ENCODE peak calls at places on chromosomes 16 and 17, in five cellular contexts. One of them, this sample, is unnamed.

GRCh38 chr16:228151-228855 is 946 bp downstream of the LUC7L start:
- DNase-seq in stomach: no peak
- DNase-seq in HCT116: no peak
- DNase-seq in SK-N-SH: no peak
- DNase-seq in H1: no peak
- DNase-seq in this sample: no peak

GRCh38 chr17:64741038-64741641 is 79.0 kb upstream of the SMURF2 start:
- DNase-seq in stomach: peak
- DNase-seq in HCT116: no peak
- DNase-seq in SK-N-SH: no peak
- DNase-seq in H1: no peak
- DNase-seq in this sample: no peak

GRCh38 chr17:18368948-18369347 is 5.6 kb upstream of the SHMT1 start:
- DNase-seq in stomach: no peak
- DNase-seq in HCT116: no peak
- DNase-seq in SK-N-SH: no peak
- DNase-seq in H1: no peak
- DNase-seq in this sample: no peak

GRCh38 chr17:13398853-13399252 is 202.9 kb downstream of the HS3ST3A1 start:
- DNase-seq in stomach: no peak
- DNase-seq in HCT116: no peak
- DNase-seq in SK-N-SH: no peak
- DNase-seq in H1: no peak
- DNase-seq in this sample: no peak

GRCh38 chr16:58814348-58814801 is 80.3 kb upstream of the GOT2 start:
- DNase-seq in stomach: peak
- DNase-seq in HCT116: peak
- DNase-seq in SK-N-SH: peak
- DNase-seq in H1: peak
- DNase-seq in this sample: no peak

GRCh38 chr17:40493697-40494096 is 7.7 kb downstream of the TNS4 start:
- DNase-seq in stomach: no peak
- DNase-seq in HCT116: no peak
- DNase-seq in SK-N-SH: peak
- DNase-seq in H1: no peak
- DNase-seq in this sample: no peak

GRCh38 chr17:66625321-66625767 is 209.6 kb upstream of the CACNG5 start:
- DNase-seq in stomach: no peak
- DNase-seq in HCT116: peak
- DNase-seq in SK-N-SH: peak
- DNase-seq in H1: no peak
- DNase-seq in this sample: no peak

GRCh38 chr17:29357821-29358232 is 32.3 kb upstream of the TAOK1 start:
- DNase-seq in stomach: no peak
- DNase-seq in HCT116: no peak
- DNase-seq in SK-N-SH: no peak
- DNase-seq in H1: no peak
- DNase-seq in this sample: no peak

GRCh38 chr16:63702981-63703590 is 1418.8 kb downstream of the CDH11 start:
- DNase-seq in stomach: peak
- DNase-seq in HCT116: no peak
- DNase-seq in SK-N-SH: no peak
- DNase-seq in H1: peak
- DNase-seq in this sample: no peak

GRCh38 chr16:69741519-69741918 is 13.2 kb downstream of the NOB1 start:
- DNase-seq in stomach: no peak
- DNase-seq in HCT116: no peak
- DNase-seq in SK-N-SH: no peak
- DNase-seq in H1: no peak
- DNase-seq in this sample: no peak

GRCh38 chr17:27284811-27285415 is 9.0 kb upstream of the WSB1 start:
- DNase-seq in stomach: no peak
- DNase-seq in HCT116: no peak
- DNase-seq in SK-N-SH: no peak
- DNase-seq in H1: no peak
- DNase-seq in this sample: no peak

GRCh38 chr16:30187971-30188561 is 4.7 kb downstream of the CORO1A start:
- DNase-seq in stomach: no peak
- DNase-seq in HCT116: no peak
- DNase-seq in SK-N-SH: no peak
- DNase-seq in H1: peak
- DNase-seq in this sample: no peak

GRCh38 chr16:54245788-54246453 is 40.7 kb downstream of the IRX3 start:
- DNase-seq in stomach: no peak
- DNase-seq in HCT116: no peak
- DNase-seq in SK-N-SH: no peak
- DNase-seq in H1: no peak
- DNase-seq in this sample: no peak

GRCh38 chr16:11056989-11057645 is 112.8 kb downstream of the CLEC16A start:
- DNase-seq in stomach: no peak
- DNase-seq in HCT116: no peak
- DNase-seq in SK-N-SH: no peak
- DNase-seq in H1: no peak
- DNase-seq in this sample: no peak

GRCh38 chr17:60315650-60316049 is 76.3 kb downstream of the USP32 start:
- DNase-seq in stomach: no peak
- DNase-seq in HCT116: no peak
- DNase-seq in SK-N-SH: no peak
- DNase-seq in H1: no peak
- DNase-seq in this sample: no peak

GRCh38 chr17:60491771-60492170 is 34.3 kb downstream of the APPBP2 start:
- DNase-seq in stomach: no peak
- DNase-seq in HCT116: no peak
- DNase-seq in SK-N-SH: no peak
- DNase-seq in H1: peak
- DNase-seq in this sample: no peak

GRCh38 chr16:2523801-2524231 is 3.6 kb downstream of the AMDHD2 start:
- DNase-seq in stomach: no peak
- DNase-seq in HCT116: no peak
- DNase-seq in SK-N-SH: no peak
- DNase-seq in H1: no peak
- DNase-seq in this sample: no peak

GRCh38 chr16:79844603-79845002 is 244.1 kb upstream of the MAF start:
- DNase-seq in stomach: no peak
- DNase-seq in HCT116: no peak
- DNase-seq in SK-N-SH: no peak
- DNase-seq in H1: no peak
- DNase-seq in this sample: no peak

GRCh38 chr16:53632526-53632925 is 71.1 kb downstream of the RPGRIP1L start:
- DNase-seq in stomach: no peak
- DNase-seq in HCT116: no peak
- DNase-seq in SK-N-SH: no peak
- DNase-seq in H1: no peak
- DNase-seq in this sample: no peak

GRCh38 chr16:26599786-26600107 is 467.0 kb upstream of the C16orf82 start:
- DNase-seq in stomach: no peak
- DNase-seq in HCT116: no peak
- DNase-seq in SK-N-SH: no peak
- DNase-seq in H1: no peak
- DNase-seq in this sample: no peak

GRCh38 chr17:72008236-72008874 is 112.5 kb upstream of the SOX9 start:
- DNase-seq in stomach: no peak
- DNase-seq in HCT116: no peak
- DNase-seq in SK-N-SH: peak
- DNase-seq in H1: no peak
- DNase-seq in this sample: no peak

DNA sequence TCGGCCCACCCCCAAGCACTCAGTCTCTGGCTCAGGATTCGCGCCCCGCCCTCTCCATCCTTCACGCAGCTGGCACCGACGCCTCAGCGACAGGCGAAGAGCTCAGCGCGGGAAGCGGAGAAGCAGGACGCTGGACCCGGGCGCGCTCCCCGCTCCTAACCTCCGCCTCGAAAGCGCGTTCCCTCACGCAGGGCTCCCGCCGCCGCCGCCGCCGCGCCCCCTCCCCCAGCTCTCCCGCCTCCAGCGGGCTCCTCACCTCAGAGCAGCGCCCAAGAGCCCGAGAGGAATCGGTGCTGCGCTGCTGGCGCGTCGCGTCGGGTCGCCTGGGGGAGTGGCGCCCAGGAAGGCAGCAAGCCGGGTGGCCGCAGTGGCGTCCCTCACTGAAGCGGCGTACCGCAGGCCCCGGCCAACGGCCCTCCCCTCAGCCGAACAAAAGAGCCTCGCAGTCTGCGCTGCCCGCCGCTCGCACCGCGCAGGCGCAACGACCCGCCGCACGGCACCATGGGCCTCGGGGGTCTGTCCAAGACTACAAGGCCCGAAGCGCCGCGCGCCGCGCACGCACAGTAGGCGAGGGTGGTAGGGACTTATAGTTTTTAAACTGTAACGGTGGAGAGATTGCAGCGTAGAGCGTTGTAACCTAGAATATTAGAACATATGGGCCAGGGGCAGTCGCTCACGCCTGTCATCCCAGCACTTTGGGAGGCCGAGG is at the start of gene CBX1:
- DNase-seq in stomach: peak
- DNase-seq in HCT116: peak
- DNase-seq in SK-N-SH: peak
- DNase-seq in H1: peak
- DNase-seq in this sample: peak
- TF ChIP-seq POLR2AphosphoS5 in stomach: peak
- TF ChIP-seq POLR2AphosphoS5 in HCT116: peak
- TF ChIP-seq POLR2AphosphoS5 in SK-N-SH: peak
- TF ChIP-seq POLR2AphosphoS5 in H1: peak
- TF ChIP-seq POLR2AphosphoS5 in this sample: peak

DNA sequence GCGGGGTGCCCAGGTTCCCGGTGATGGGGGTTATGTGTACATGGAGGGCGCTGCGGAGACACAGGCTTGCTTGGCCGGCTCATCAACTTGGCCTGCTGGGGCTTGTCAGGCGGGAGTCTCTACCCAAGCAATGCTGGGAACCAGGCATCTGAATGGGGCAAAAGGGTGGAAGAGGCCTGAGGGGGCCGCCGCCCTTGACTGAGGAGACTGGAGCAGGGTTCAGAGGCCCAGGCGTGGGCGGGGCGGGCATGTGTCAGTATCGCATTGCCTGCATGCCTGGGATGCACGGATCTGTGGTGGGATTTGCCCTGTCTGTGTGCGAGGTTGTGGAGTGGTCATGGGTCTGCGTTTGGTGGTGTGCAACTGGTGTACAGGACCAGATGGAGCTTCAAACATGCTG is 21.1 kb downstream of the ARHGAP23 start:
- DNase-seq in stomach: no peak
- DNase-seq in HCT116: no peak
- DNase-seq in SK-N-SH: no peak
- DNase-seq in H1: no peak
- DNase-seq in this sample: peak
- H3K27ac ChIP-seq in stomach: peak
- H3K27ac ChIP-seq in HCT116: peak
- H3K27ac ChIP-seq in SK-N-SH: peak
- H3K27ac ChIP-seq in H1: peak
- H3K27ac ChIP-seq in this sample: peak

DNA sequence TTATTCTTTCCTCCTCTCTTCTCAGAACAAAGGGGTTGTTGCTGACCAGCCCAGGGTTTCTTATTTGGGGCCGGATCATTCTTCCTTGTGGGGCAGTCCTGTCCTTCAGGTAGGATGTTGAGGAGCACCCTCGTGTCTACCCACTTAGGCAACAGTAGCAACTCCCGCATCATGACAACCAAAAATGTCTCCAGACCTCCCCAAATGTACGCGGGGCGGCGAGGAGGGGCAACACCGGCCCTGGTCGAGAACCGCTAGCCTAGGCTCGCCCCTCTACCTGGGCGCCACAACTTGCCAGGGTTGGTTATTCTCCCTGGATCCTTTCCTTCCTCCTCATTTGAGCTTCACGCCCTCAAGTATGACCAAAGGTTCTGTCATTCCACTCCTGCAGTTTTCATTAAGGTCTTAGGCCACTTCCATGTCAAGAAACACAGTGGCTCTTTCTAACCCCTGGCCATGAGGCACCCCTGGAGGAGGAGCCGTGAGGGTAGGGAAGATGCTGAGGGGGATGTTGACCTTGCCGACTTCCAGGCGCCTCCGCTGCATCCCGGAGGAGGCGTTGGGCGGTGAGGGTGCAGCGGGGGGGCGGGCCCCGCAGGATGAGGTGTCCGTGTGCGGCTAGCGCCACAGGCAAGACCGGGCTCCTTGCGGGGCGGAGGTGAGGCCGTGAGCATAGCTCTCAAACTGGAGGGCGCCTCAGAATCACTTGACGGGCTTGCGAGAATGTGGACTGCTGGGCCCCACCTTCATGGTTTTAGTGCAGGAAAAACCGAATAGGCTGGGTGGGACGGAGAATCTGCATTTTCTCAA is 712 bp upstream of the SPECC1 start:
- DNase-seq in stomach: no peak
- DNase-seq in HCT116: no peak
- DNase-seq in SK-N-SH: peak
- DNase-seq in H1: no peak
- DNase-seq in this sample: no peak
- H3K4me3 ChIP-seq in stomach: peak
- H3K4me3 ChIP-seq in HCT116: peak
- H3K4me3 ChIP-seq in SK-N-SH: peak
- H3K4me3 ChIP-seq in H1: peak
- H3K4me3 ChIP-seq in this sample: peak

GRCh38 chr17:7176870-7177209 is 2.3 kb downstream of the ASGR1 start:
- DNase-seq in stomach: no peak
- DNase-seq in HCT116: no peak
- DNase-seq in SK-N-SH: peak
- DNase-seq in H1: no peak
- DNase-seq in this sample: no peak
- TF ChIP-seq POLR2AphosphoS5 in stomach: no peak
- TF ChIP-seq POLR2AphosphoS5 in HCT116: no peak
- TF ChIP-seq POLR2AphosphoS5 in SK-N-SH: no peak
- TF ChIP-seq POLR2AphosphoS5 in H1: no peak
- TF ChIP-seq POLR2AphosphoS5 in this sample: no peak

DNA sequence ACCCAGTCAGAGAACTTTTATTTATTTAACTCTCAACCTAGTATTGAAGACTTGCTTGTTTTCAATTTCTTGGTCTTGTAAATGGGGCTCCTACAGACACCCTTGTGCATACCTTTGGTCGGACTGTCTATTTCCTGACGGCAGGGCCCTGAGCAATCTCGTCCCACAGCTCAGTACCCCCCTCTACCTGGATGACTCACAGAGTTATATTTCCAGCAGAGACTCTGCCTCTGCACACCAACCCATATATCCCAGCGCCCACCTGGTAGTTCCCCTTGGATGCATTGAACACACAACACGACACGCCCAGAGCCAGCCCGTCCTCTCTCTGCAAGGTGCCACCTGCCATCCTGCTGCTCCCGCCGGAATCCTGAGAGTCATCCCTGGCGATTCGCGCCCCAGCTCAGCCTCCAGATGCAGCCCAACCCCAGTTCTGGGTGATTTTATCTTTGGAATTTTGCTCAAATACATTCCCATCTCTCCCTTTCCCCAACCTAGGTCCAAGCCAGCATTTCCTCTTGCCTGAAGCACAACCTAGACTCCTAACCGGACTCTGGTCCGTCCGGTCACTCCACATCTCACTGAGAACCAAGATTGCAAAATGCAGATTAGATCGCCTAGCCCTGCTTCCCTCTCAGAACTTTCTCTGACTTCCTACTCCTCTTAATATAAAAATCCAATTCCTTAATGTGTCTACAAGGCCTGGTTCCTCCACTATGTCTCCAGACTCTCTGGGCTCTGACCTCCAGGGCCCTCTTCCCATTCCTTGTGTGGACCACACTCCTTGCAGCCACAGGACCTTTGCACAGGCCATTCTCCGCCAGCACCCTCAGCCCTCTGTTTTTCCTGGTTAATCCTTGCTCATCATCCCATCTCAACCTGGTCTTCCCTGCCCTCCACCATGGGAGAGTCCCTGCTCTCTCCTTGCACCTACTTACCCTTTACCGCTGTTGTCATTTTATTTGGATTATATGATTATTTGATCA is 129.2 kb downstream of the SEC14L1 start:
- DNase-seq in stomach: no peak
- DNase-seq in HCT116: no peak
- DNase-seq in SK-N-SH: no peak
- DNase-seq in H1: no peak
- DNase-seq in this sample: no peak
- H3K27ac ChIP-seq in stomach: no peak
- H3K27ac ChIP-seq in HCT116: no peak
- H3K27ac ChIP-seq in SK-N-SH: no peak
- H3K27ac ChIP-seq in H1: no peak
- H3K27ac ChIP-seq in this sample: no peak

This sample was measured in breast epithelium.